ENCODE peak calls at places on chromosomes 2 and 18, in five cellular contexts. One of them, this sample, is unnamed.

GRCh38 chr2:236753611-236754010 is 184.0 kb downstream of the ACKR3 start:
- DNase-seq in adipocyte: no peak
- DNase-seq in AG09309: no peak
- DNase-seq in uterus: no peak
- DNase-seq in fibroblast of mammary gland: no peak
- DNase-seq in this sample: peak

GRCh38 chr2:55916473-55917049 is 7.0 kb downstream of the EFEMP1 start:
- DNase-seq in fibroblast of mammary gland: no peak
- DNase-seq in AG09309: no peak
- DNase-seq in adipocyte: peak
- DNase-seq in uterus: no peak
- DNase-seq in this sample: no peak

GRCh38 chr2:76867854-76868253 is 654.3 kb downstream of the LRRTM4 start:
- DNase-seq in uterus: no peak
- DNase-seq in adipocyte: no peak
- DNase-seq in fibroblast of mammary gland: peak
- DNase-seq in AG09309: no peak
- DNase-seq in this sample: no peak

GRCh38 chr2:240600451-240600961 is 14.0 kb downstream of the CAPN10 start:
- DNase-seq in AG09309: no peak
- DNase-seq in fibroblast of mammary gland: no peak
- DNase-seq in uterus: peak
- DNase-seq in adipocyte: no peak
- DNase-seq in this sample: no peak

GRCh38 chr2:96924775-96925747 is 55.2 kb upstream of the SEMA4C start:
- DNase-seq in fibroblast of mammary gland: no peak
- DNase-seq in uterus: no peak
- DNase-seq in adipocyte: no peak
- DNase-seq in AG09309: no peak
- DNase-seq in this sample: no peak

GRCh38 chr18:6660334-6660733 is 69.2 kb upstream of the ARHGAP28 start:
- DNase-seq in AG09309: no peak
- DNase-seq in fibroblast of mammary gland: peak
- DNase-seq in uterus: no peak
- DNase-seq in adipocyte: peak
- DNase-seq in this sample: no peak

GRCh38 chr2:84846041-84846663 is 34.7 kb downstream of the TRABD2A start:
- DNase-seq in adipocyte: peak
- DNase-seq in fibroblast of mammary gland: no peak
- DNase-seq in AG09309: no peak
- DNase-seq in uterus: no peak
- DNase-seq in this sample: peak

GRCh38 chr2:37230581-37230980 is 815 bp downstream of the CEBPZ start:
- DNase-seq in fibroblast of mammary gland: peak
- DNase-seq in uterus: no peak
- DNase-seq in AG09309: no peak
- DNase-seq in adipocyte: peak
- DNase-seq in this sample: no peak

GRCh38 chr2:213317929-213318328 is 33.7 kb downstream of the SPAG16 start:
- DNase-seq in uterus: no peak
- DNase-seq in adipocyte: peak
- DNase-seq in AG09309: no peak
- DNase-seq in fibroblast of mammary gland: peak
- DNase-seq in this sample: no peak

GRCh38 chr2:114709936-114710850 is 267.8 kb downstream of the DPP10 start:
- DNase-seq in fibroblast of mammary gland: no peak
- DNase-seq in AG09309: no peak
- DNase-seq in uterus: no peak
- DNase-seq in adipocyte: no peak
- DNase-seq in this sample: no peak

GRCh38 chr2:220466251-220466691 is 838.8 kb downstream of the SLC4A3 start:
- DNase-seq in AG09309: peak
- DNase-seq in uterus: no peak
- DNase-seq in fibroblast of mammary gland: no peak
- DNase-seq in adipocyte: no peak
- DNase-seq in this sample: no peak

GRCh38 chr2:211085056-211085680 is 528.8 kb downstream of the CPS1 start:
- DNase-seq in fibroblast of mammary gland: peak
- DNase-seq in uterus: no peak
- DNase-seq in AG09309: no peak
- DNase-seq in adipocyte: peak
- DNase-seq in this sample: peak

GRCh38 chr2:150097891-150098595 is 389.4 kb downstream of the RND3 start:
- DNase-seq in AG09309: peak
- DNase-seq in fibroblast of mammary gland: peak
- DNase-seq in adipocyte: peak
- DNase-seq in uterus: no peak
- DNase-seq in this sample: no peak

GRCh38 chr2:137050949-137051348 is 285.6 kb downstream of the THSD7B start:
- DNase-seq in adipocyte: no peak
- DNase-seq in fibroblast of mammary gland: no peak
- DNase-seq in AG09309: no peak
- DNase-seq in uterus: no peak
- DNase-seq in this sample: no peak

GRCh38 chr2:88451647-88452150 is 794 bp downstream of the FOXI3 start:
- DNase-seq in AG09309: no peak
- DNase-seq in fibroblast of mammary gland: no peak
- DNase-seq in adipocyte: peak
- DNase-seq in uterus: no peak
- DNase-seq in this sample: no peak

GRCh38 chr2:83282851-83283250 is 1176.2 kb downstream of the SUCLG1 start:
- DNase-seq in adipocyte: no peak
- DNase-seq in AG09309: no peak
- DNase-seq in fibroblast of mammary gland: no peak
- DNase-seq in uterus: no peak
- DNase-seq in this sample: no peak

GRCh38 chr2:238999290-238999741 is 151.4 kb downstream of the TWIST2 start:
- DNase-seq in AG09309: no peak
- DNase-seq in adipocyte: no peak
- DNase-seq in uterus: peak
- DNase-seq in fibroblast of mammary gland: peak
- DNase-seq in this sample: peak

GRCh38 chr2:95039410-95039809 is 13.9 kb downstream of the MAL start:
- DNase-seq in uterus: no peak
- DNase-seq in AG09309: no peak
- DNase-seq in adipocyte: no peak
- DNase-seq in fibroblast of mammary gland: no peak
- DNase-seq in this sample: no peak

GRCh38 chr2:25749676-25750075 is 76.3 kb upstream of the DTNB start:
- DNase-seq in AG09309: no peak
- DNase-seq in adipocyte: no peak
- DNase-seq in uterus: no peak
- DNase-seq in fibroblast of mammary gland: no peak
- DNase-seq in this sample: no peak

GRCh38 chr2:25161055-25161781 is 7.2 kb downstream of the POMC start:
- DNase-seq in adipocyte: no peak
- DNase-seq in uterus: peak
- DNase-seq in fibroblast of mammary gland: peak
- DNase-seq in AG09309: no peak
- DNase-seq in this sample: no peak

GRCh38 chr2:188292446-188293239 is 969 bp downstream of the GULP1 start:
- DNase-seq in fibroblast of mammary gland: peak
- DNase-seq in adipocyte: peak
- DNase-seq in AG09309: peak
- DNase-seq in uterus: peak
- DNase-seq in this sample: peak

GRCh38 chr2:188291617-188292445 is at the start of gene GULP1:
- DNase-seq in AG09309: no peak
- DNase-seq in uterus: peak
- DNase-seq in fibroblast of mammary gland: peak
- DNase-seq in adipocyte: peak
- DNase-seq in this sample: peak

GRCh38 chr2:188294547-188294946 is 2.9 kb downstream of the GULP1 start:
- DNase-seq in fibroblast of mammary gland: peak
- DNase-seq in uterus: no peak
- DNase-seq in adipocyte: peak
- DNase-seq in AG09309: no peak
- DNase-seq in this sample: no peak

GRCh38 chr2:188295067-188295685 is 3.5 kb downstream of the GULP1 start:
- DNase-seq in fibroblast of mammary gland: peak
- DNase-seq in adipocyte: peak
- DNase-seq in uterus: no peak
- DNase-seq in AG09309: no peak
- DNase-seq in this sample: no peak

DNA sequence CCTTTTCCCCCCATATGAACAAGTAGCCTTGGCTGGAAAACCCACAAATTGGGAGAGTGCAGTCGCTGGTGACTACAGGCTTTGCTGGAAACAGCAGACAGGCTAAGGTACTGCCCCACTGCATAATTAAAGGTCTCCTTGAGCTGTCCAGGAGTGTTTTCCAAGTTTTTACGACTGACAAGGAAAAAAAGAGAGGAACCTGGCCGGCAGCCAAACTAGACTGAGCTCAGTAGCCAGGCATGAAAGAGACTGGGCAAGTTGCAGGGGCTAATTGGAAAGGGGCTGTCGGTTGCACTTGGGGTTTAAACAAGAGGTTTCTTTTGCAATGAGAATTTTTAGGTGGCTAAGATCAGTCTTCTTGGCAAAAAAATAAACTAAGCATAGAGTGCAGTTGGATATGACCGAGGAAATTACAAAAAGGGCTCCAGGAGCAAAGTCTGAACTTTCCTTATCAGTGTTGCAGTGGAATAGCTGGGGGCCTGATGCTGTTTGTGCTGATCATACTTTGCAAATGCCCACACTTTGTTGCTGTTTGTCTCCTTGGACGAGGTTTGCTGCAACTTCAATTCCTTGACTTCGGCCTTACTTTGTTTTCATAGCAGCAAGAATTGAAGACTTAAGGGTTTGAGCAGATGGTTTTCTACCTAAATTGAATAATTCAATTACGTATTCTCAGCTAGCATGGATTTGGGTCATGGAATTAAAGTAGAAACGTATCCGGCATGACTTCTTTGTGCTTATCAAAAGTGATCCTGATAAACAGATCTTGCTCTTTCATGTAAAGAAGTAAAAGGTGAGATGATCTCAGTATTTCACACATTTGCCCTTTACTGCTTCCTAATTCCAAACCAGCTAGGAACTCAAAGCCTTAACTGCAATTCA is 2.2 kb downstream of the GULP1 start:
- DNase-seq in fibroblast of mammary gland: peak
- DNase-seq in AG09309: no peak
- DNase-seq in adipocyte: peak
- DNase-seq in uterus: peak
- DNase-seq in this sample: peak
- H3K4me3 ChIP-seq in fibroblast of mammary gland: peak
- H3K4me3 ChIP-seq in AG09309: peak
- H3K4me3 ChIP-seq in adipocyte: peak
- H3K4me3 ChIP-seq in uterus: peak
- H3K4me3 ChIP-seq in this sample: peak

GRCh38 chr2:19038096-19039015 is 320.1 kb downstream of the OSR1 start:
- DNase-seq in adipocyte: peak
- DNase-seq in uterus: no peak
- DNase-seq in AG09309: no peak
- DNase-seq in fibroblast of mammary gland: peak
- DNase-seq in this sample: peak
- H3K4me3 ChIP-seq in adipocyte: no peak
- H3K4me3 ChIP-seq in uterus: no peak
- H3K4me3 ChIP-seq in AG09309: no peak
- H3K4me3 ChIP-seq in fibroblast of mammary gland: no peak
- H3K4me3 ChIP-seq in this sample: no peak

GRCh38 chr18:29154758-29155725 is 978.1 kb upstream of the CDH2 start:
- DNase-seq in AG09309: peak
- DNase-seq in fibroblast of mammary gland: peak
- DNase-seq in adipocyte: peak
- DNase-seq in uterus: no peak
- DNase-seq in this sample: peak

GRCh38 chr18:29157905-29158304 is 981.0 kb upstream of the CDH2 start:
- DNase-seq in uterus: no peak
- DNase-seq in adipocyte: no peak
- DNase-seq in fibroblast of mammary gland: no peak
- DNase-seq in AG09309: no peak
- DNase-seq in this sample: no peak

GRCh38 chr18:29156531-29156930 is 979.6 kb upstream of the CDH2 start:
- DNase-seq in AG09309: no peak
- DNase-seq in fibroblast of mammary gland: no peak
- DNase-seq in uterus: no peak
- DNase-seq in adipocyte: no peak
- DNase-seq in this sample: no peak

GRCh38 chr18:29160123-29160522 is 983.2 kb upstream of the CDH2 start:
- DNase-seq in AG09309: no peak
- DNase-seq in adipocyte: no peak
- DNase-seq in uterus: no peak
- DNase-seq in fibroblast of mammary gland: no peak
- DNase-seq in this sample: no peak

DNA sequence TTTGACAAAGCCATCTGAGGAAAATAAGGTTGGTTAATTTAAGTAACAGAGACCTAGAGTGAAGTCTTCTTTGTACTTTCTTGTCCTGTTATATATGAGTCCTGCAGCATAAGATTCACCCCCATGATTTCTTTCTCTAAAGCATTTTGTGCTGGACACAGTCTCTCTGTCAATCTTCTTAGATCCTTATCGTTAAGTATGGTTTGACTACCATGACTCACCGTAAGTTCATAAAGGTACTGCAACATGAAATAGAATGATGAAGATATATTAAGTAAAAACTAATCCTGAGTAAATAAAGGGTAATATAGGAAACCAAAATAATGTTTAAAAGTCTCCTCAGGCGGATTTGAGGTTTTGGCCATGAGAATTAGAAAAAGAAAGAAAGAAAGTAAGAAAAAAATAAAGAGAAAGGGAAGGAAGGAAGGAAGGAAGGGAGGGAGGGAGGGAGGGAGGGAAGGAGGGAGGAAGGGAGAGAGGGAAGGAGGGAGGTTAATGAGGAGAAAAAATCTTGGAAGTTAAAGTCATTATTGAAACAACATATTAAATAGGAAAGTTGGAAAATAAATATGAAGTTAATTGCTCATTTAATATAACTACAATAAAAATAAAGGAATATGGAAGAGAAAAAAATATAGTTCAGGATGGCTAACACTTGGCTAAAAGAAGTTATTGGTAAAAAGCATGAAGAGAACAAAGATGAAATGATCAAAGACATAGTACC is 980.3 kb upstream of the CDH2 start:
- DNase-seq in uterus: no peak
- DNase-seq in adipocyte: no peak
- DNase-seq in fibroblast of mammary gland: no peak
- DNase-seq in AG09309: no peak
- DNase-seq in this sample: no peak
- H3K4me3 ChIP-seq in uterus: no peak
- H3K4me3 ChIP-seq in adipocyte: no peak
- H3K4me3 ChIP-seq in fibroblast of mammary gland: no peak
- H3K4me3 ChIP-seq in AG09309: no peak
- H3K4me3 ChIP-seq in this sample: peak

GRCh38 chr2:174035117-174035516 is 69.9 kb upstream of the SP3 start:
- DNase-seq in AG09309: no peak
- DNase-seq in uterus: no peak
- DNase-seq in adipocyte: no peak
- DNase-seq in fibroblast of mammary gland: peak
- DNase-seq in this sample: no peak

GRCh38 chr2:174039551-174040416 is 74.6 kb upstream of the SP3 start:
- DNase-seq in uterus: peak
- DNase-seq in adipocyte: peak
- DNase-seq in AG09309: peak
- DNase-seq in fibroblast of mammary gland: peak
- DNase-seq in this sample: peak

GRCh38 chr2:174038472-174038871 is 73.3 kb upstream of the SP3 start:
- DNase-seq in uterus: no peak
- DNase-seq in AG09309: no peak
- DNase-seq in adipocyte: no peak
- DNase-seq in fibroblast of mammary gland: no peak
- DNase-seq in this sample: no peak

GRCh38 chr2:174035981-174036742 is 71.0 kb upstream of the SP3 start:
- DNase-seq in fibroblast of mammary gland: peak
- DNase-seq in uterus: no peak
- DNase-seq in adipocyte: no peak
- DNase-seq in AG09309: no peak
- DNase-seq in this sample: peak

GRCh38 chr2:174036825-174037224 is 71.7 kb upstream of the SP3 start:
- DNase-seq in uterus: no peak
- DNase-seq in adipocyte: no peak
- DNase-seq in AG09309: no peak
- DNase-seq in fibroblast of mammary gland: no peak
- DNase-seq in this sample: no peak
- H3K4me3 ChIP-seq in uterus: no peak
- H3K4me3 ChIP-seq in adipocyte: peak
- H3K4me3 ChIP-seq in AG09309: no peak
- H3K4me3 ChIP-seq in fibroblast of mammary gland: no peak
- H3K4me3 ChIP-seq in this sample: no peak